ENCODE peak calls at places on chromosome 4, in eight cellular contexts. T is kidney tubule cell; P is SK-MEL-5; R is fibroblast of mammary gland; G is GM20000; A is activated T-helper 1 cell treated with anti-CD3 and anti-CD28 coated beads, Interleukin-12 subunit alpha, Interleukin-12 subunit beta, Interleukin-2, Interleukin-4 antibody, amounts not matched to agents 30 ng/mL and 10 ng/mL and 1 ng/mL, durations not matched to agents 14 hours and 24 hours and 36 hours; H is HTR-8/SVneo; Z is hypothalamus. V is an unnamed sample.

GRCh38 chr4:10055871-10056270 is 34.6 kb upstream of the SLC2A9 start:
- DNase-seq in T (no peak), P (no peak), R (no peak), G (no peak), A (no peak), H (no peak), Z (no peak), V (no peak)

GRCh38 chr4:10276152-10276551 is 159.6 kb upstream of the WDR1 start:
- DNase-seq in T (no peak), P (no peak), R (no peak), G (no peak), A (no peak), H (no peak), Z (no peak), V (no peak)

GRCh38 chr4:150253965-150254364 is 175.7 kb downstream of the DCLK2 start:
- DNase-seq in T (no peak), P (no peak), R (no peak), G (no peak), A (no peak), H (no peak), Z (no peak), V (no peak)

GRCh38 chr4:79467246-79467932 is 59.4 kb upstream of the GK2 start:
- DNase-seq in T (no peak), P (no peak), R (peak; percentile 78), G (no peak), A (no peak), H (no peak), Z (no peak), V (no peak)

GRCh38 chr4:3388461-3389185 is 53.1 kb upstream of the HGFAC start:
- DNase-seq in T (peak; percentile 95), P (no peak), R (peak; percentile 77), G (peak; percentile 83), A (no peak), H (peak; percentile 40), Z (no peak), V (peak; percentile 65)

GRCh38 chr4:148946271-148946670 is 504.1 kb upstream of the NR3C2 start:
- DNase-seq in T (peak; percentile 8), P (no peak), R (no peak), G (no peak), A (no peak), H (no peak), Z (no peak), V (no peak)

GRCh38 chr4:16227462-16227868 is 1.2 kb upstream of the TAPT1 start:
- DNase-seq in T (peak; percentile 42), P (peak; percentile 45), R (peak; percentile 49), G (no peak), A (no peak), H (no peak), Z (peak; percentile 29), V (peak; percentile 27)

GRCh38 chr4:115219862-115220261 is 106.4 kb upstream of the NDST4 start:
- DNase-seq in T (no peak), P (no peak), R (no peak), G (no peak), A (no peak), H (no peak), Z (no peak), V (no peak)

GRCh38 chr4:85555210-85555609 is 80.3 kb downstream of the ARHGAP24 start:
- DNase-seq in T (no peak), P (no peak), R (peak; percentile 61), G (no peak), A (no peak), H (no peak), Z (no peak), V (peak; percentile 23)

GRCh38 chr4:56424697-56425514 is 10.5 kb downstream of the PPAT start:
- DNase-seq in T (no peak), P (peak; percentile 43), R (peak; percentile 52), G (peak; percentile 32), A (no peak), H (no peak), Z (no peak), V (no peak)

GRCh38 chr4:184644553-184645307 is 4.5 kb downstream of the CASP3 start:
- DNase-seq in T (peak; percentile 82), P (no peak), R (peak; percentile 14), G (no peak), A (no peak), H (no peak), Z (no peak), V (no peak)

GRCh38 chr4:1592179-1593037 is 91.7 kb downstream of the FAM53A start:
- DNase-seq in T (no peak), P (no peak), R (no peak), G (no peak), A (no peak), H (no peak), Z (no peak), V (no peak)

GRCh38 chr4:38310446-38311043 is 350.3 kb downstream of the PTTG2 start:
- DNase-seq in T (peak; percentile 61), P (no peak), R (no peak), G (peak; percentile 80), A (peak; percentile 83), H (no peak), Z (no peak), V (peak; percentile 77)

GRCh38 chr4:115310671-115311070 is 197.3 kb upstream of the NDST4 start:
- DNase-seq in T (no peak), P (no peak), R (no peak), G (no peak), A (no peak), H (no peak), Z (no peak), V (no peak)